ENCODE peak calls at places on chromosomes 12 and 14, in ten cellular contexts. B is K562, Y is suprapubic skin, D is HCT116, M is GM23338, A is esophagus muscularis mucosa, V is transverse colon, U is stomach, F is sigmoid colon, X is upper lobe of left lung. P is an unnamed sample. For H3K4me1, the result is how much of the 10 kb centered on the place peaks cover.

GRCh38 chr14:65981192-65981843 is 504.9 kb upstream of the CCDC196 start:
- DNase-seq in B (no peak), A (no peak), Y (no peak), F (no peak), X (no peak), D (no peak), V (no peak), M (no peak), U (no peak), P (no peak)

GRCh38 chr12:57159341-57159740 is 11.9 kb upstream of the LRP1-AS start:
- DNase-seq in X (no peak), A (no peak), M (no peak), F (peak), B (no peak), V (no peak), D (no peak), U (no peak), Y (no peak), P (no peak)

GRCh38 chr12:113196996-113197395 is 11.5 kb downstream of the RITA1 start:
- DNase-seq in F (peak), U (peak), B (peak), M (peak), Y (peak), V (peak), X (peak), A (no peak), D (peak), P (no peak)

GRCh38 chr14:68816943-68817430 is 24.1 kb upstream of the ZFP36L1 start:
- DNase-seq in X (no peak), U (no peak), V (no peak), Y (no peak), A (no peak), M (no peak), F (no peak), D (no peak), B (no peak), P (no peak)

GRCh38 chr14:28626780-28627179 is 139.8 kb upstream of the FOXG1 start:
- DNase-seq in Y (no peak), B (no peak), F (no peak), M (no peak), A (no peak), D (no peak), V (no peak), U (no peak), X (no peak), P (no peak)

GRCh38 chr12:118013283-118013682 is 3.2 kb upstream of the RFC5 start:
- DNase-seq in F (no peak), D (no peak), M (no peak), A (no peak), X (no peak), B (peak), U (no peak), V (no peak), Y (no peak), P (no peak)

GRCh38 chr12:14771651-14772137 is 31.6 kb downstream of the WBP11 start:
- DNase-seq in V (no peak), A (no peak), X (no peak), U (no peak), D (no peak), M (peak), F (no peak), Y (no peak), B (no peak), P (no peak)

GRCh38 chr12:6532927-6533652 is 1.2 kb upstream of the GAPDH start:
- DNase-seq in M (peak), X (peak), B (peak), A (peak), V (peak), F (peak), Y (peak), U (peak), D (no peak), P (peak)

GRCh38 chr12:74922117-74922516 is 287.5 kb downstream of the KCNC2 start:
- DNase-seq in X (no peak), M (no peak), Y (no peak), A (no peak), B (no peak), D (no peak), F (no peak), U (no peak), V (no peak), P (no peak)

GRCh38 chr12:47798481-47798948 is 21.2 kb downstream of the HDAC7 start:
- DNase-seq in X (no peak), D (no peak), U (no peak), F (no peak), M (no peak), Y (no peak), V (no peak), A (no peak), B (no peak), P (no peak)

GRCh38 chr12:101877816-101878811 is 734 bp downstream of the DRAM1 start:
- DNase-seq in X (peak), A (no peak), U (peak), F (peak), Y (peak), V (peak), D (no peak), B (peak), M (peak), P (no peak)

GRCh38 chr12:46219892-46220655 is 48.8 kb downstream of the SLC38A1 start:
- DNase-seq in U (no peak), M (no peak), D (peak), A (no peak), F (no peak), X (no peak), Y (no peak), V (peak), B (peak), P (no peak)

GRCh38 chr12:62784576-62784975 is 150.4 kb downstream of the PPM1H start:
- DNase-seq in A (no peak), D (no peak), V (no peak), U (no peak), X (no peak), F (no peak), M (no peak), B (no peak), Y (no peak), P (no peak)

GRCh38 chr12:109861689-109862314 is 18.5 kb downstream of the GLTP start:
- DNase-seq in V (peak), X (no peak), B (no peak), D (no peak), U (no peak), F (no peak), Y (no peak), A (no peak), M (no peak), P (no peak)

GRCh38 chr12:110575326-110575725 is 7.8 kb downstream of the PPTC7 start:
- DNase-seq in V (no peak), U (no peak), X (no peak), D (no peak), A (no peak), B (no peak), F (no peak), M (no peak), Y (no peak), P (no peak)

GRCh38 chr14:49634547-49635334 is at the start of gene DNAAF2:
- DNase-seq in D (no peak), Y (peak), F (peak), V (peak), M (peak), U (peak), X (peak), A (no peak), B (peak), P (peak)

GRCh38 chr14:56112781-56113180 is 5.4 kb upstream of the PELI2 start:
- DNase-seq in U (no peak), D (no peak), X (no peak), V (no peak), B (no peak), F (no peak), M (no peak), A (no peak), Y (no peak), P (no peak)

GRCh38 chr12:102960766-102961487 is 3.5 kb downstream of the ASCL1 start:
- DNase-seq in D (no peak), U (no peak), M (no peak), V (no peak), Y (no peak), A (no peak), X (no peak), B (no peak), F (no peak), P (no peak)

GRCh38 chr14:42779024-42779423 is 1172.3 kb downstream of the LRFN5 start:
- DNase-seq in B (no peak), V (no peak), X (no peak), Y (no peak), M (no peak), F (no peak), U (no peak), D (no peak), A (no peak), P (no peak)

DNA sequence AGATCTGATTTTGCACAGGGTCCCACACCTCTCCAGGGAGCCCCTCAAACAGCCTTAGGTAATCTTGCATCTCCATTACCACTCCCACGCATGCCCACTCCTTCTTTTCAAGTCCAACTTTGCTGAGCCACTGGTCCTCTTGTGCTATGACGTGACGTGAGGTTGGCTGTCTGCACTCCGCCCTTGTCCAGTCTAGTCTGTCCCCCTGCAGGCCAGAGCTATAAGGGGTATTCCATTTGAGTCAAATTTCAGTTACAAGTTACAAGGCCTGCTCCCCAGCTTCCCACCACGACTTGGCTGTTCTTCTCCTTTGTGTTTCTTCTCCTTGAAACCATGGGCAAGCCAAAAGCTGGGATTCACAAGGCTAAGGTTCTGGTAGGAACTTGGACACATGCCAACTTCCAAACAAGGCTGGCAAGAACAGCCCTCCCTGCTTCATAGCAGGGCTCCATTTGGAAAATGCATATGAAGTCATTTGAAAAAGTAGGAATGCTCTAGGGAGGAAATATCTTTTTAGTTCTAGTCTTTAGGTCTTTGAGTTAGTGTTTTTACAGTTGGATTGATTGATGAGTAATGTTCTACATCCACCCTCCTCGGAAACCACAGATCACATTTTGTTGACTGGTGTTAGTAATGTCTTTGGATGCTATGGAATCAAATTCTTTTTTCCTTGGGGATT is 49.1 kb downstream of the KCNA1 start:
- DNase-seq in F (no peak), Y (no peak), V (no peak), U (no peak), X (no peak), D (no peak), B (no peak), M (no peak), A (no peak), P (no peak)
- H3K4me1 ChIP-seq in F (under half), Y (under half), V (under half), U (under half), X (under half), D (under half), B (under half), M (under half), A (under half), P (under half)

DNA sequence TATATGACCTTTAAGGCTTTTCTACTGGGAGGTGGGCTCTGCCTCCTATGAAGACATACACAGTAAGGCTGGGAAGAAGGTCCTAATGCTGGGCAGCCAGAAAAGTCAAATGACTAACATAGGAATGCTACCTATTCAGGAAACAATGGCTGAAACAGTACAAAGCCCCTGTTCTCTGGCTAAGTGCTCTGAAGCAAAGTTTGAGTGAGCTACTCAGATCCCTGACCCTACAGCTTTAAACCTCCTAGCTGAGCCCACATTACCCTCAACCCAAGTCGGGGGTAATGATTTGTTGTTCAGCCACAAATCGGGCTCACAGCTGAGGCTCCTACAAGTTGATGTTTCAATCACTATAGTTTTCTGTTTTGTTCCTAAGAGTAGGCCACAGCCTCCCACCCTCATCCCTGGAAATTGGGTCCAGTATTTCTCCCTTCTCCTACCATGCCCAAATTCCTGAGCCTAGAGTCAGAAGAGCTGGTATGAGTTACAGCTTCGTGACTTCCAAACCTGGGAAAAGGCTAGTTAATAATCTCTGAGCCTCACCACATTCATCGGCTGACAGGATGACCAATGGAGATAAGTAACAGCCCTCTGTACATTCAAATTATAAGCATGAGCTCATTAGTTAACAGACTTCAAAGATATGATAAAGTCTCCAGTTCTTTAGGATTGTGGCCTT is 46.5 kb downstream of the BTBD7 start:
- DNase-seq in V (no peak), A (no peak), X (no peak), B (no peak), U (no peak), Y (no peak), M (peak), D (no peak), F (no peak), P (no peak)
- TF ChIP-seq POLR2AphosphoS5 in V (no peak), A (no peak), X (no peak), B (no peak), U (no peak), Y (no peak), M (no peak), D (no peak), F (no peak), P (no peak)

GRCh38 chr12:124222368-124223245 is 72.3 kb upstream of the RFLNA start:
- DNase-seq in Y (no peak), X (no peak), V (no peak), F (no peak), M (no peak), D (no peak), U (no peak), B (no peak), A (no peak), P (no peak)
- TF ChIP-seq CTCF in Y (no peak), X (no peak), V (no peak), F (no peak), M (no peak), D (no peak), U (no peak), B (no peak), A (no peak), P (no peak)

GRCh38 chr14:99538733-99539132 is 57.5 kb downstream of the CCNK start:
- DNase-seq in A (no peak), V (no peak), M (no peak), B (no peak), D (no peak), U (no peak), Y (no peak), F (no peak), X (no peak), P (no peak)
- H3K4me1 ChIP-seq in A (half or more), V (under half), M (under half), B (under half), D (under half), U (under half), Y (under half), F (under half), X (under half), P (half or more)

P was measured in spleen.